ENCODE peak calls at places on chromosome 18, in eight cellular contexts. One of them, this sample, is unnamed.

GRCh38 chr18:11146238-11146946 is 3.0 kb downstream of the PIEZO2 start:
- DNase-seq in SK-N-SH: no peak
- DNase-seq in SK-N-MC: no peak
- DNase-seq in Panc1: no peak
- DNase-seq in sigmoid colon: no peak
- DNase-seq in stomach: no peak
- DNase-seq in GM12891: no peak
- DNase-seq in GM23338: peak
- DNase-seq in this sample: no peak

GRCh38 chr18:23422751-23423418 is 30.2 kb upstream of the RIOK3 start:
- DNase-seq in Panc1: no peak
- DNase-seq in SK-N-SH: peak
- DNase-seq in stomach: peak
- DNase-seq in GM23338: no peak
- DNase-seq in SK-N-MC: no peak
- DNase-seq in GM12891: no peak
- DNase-seq in sigmoid colon: no peak
- DNase-seq in this sample: peak

GRCh38 chr18:55381277-55381676 is 206.7 kb downstream of the TCF4 start:
- DNase-seq in Panc1: no peak
- DNase-seq in SK-N-MC: no peak
- DNase-seq in GM12891: no peak
- DNase-seq in sigmoid colon: no peak
- DNase-seq in stomach: no peak
- DNase-seq in SK-N-SH: no peak
- DNase-seq in GM23338: no peak
- DNase-seq in this sample: no peak

GRCh38 chr18:7452331-7452730 is 114.8 kb upstream of the PTPRM start:
- DNase-seq in GM12891: peak
- DNase-seq in SK-N-MC: no peak
- DNase-seq in SK-N-SH: peak
- DNase-seq in GM23338: peak
- DNase-seq in Panc1: no peak
- DNase-seq in stomach: no peak
- DNase-seq in sigmoid colon: no peak
- DNase-seq in this sample: no peak

GRCh38 chr18:75088622-75089211 is 120.2 kb downstream of the PTGR3 start:
- DNase-seq in sigmoid colon: no peak
- DNase-seq in SK-N-MC: no peak
- DNase-seq in GM23338: no peak
- DNase-seq in GM12891: no peak
- DNase-seq in SK-N-SH: no peak
- DNase-seq in Panc1: no peak
- DNase-seq in stomach: no peak
- DNase-seq in this sample: no peak

GRCh38 chr18:394276-394996 is 106.1 kb downstream of the COLEC12 start:
- DNase-seq in GM23338: no peak
- DNase-seq in Panc1: no peak
- DNase-seq in sigmoid colon: no peak
- DNase-seq in GM12891: no peak
- DNase-seq in SK-N-SH: no peak
- DNase-seq in stomach: no peak
- DNase-seq in SK-N-MC: no peak
- DNase-seq in this sample: no peak

GRCh38 chr18:78898066-78898465 is 81.6 kb upstream of the SALL3 start:
- DNase-seq in Panc1: no peak
- DNase-seq in GM12891: no peak
- DNase-seq in SK-N-MC: no peak
- DNase-seq in stomach: no peak
- DNase-seq in GM23338: no peak
- DNase-seq in sigmoid colon: no peak
- DNase-seq in SK-N-SH: no peak
- DNase-seq in this sample: no peak

GRCh38 chr18:5417342-5417741 is 121.8 kb upstream of the ZBTB14 start:
- DNase-seq in GM12891: no peak
- DNase-seq in SK-N-MC: no peak
- DNase-seq in Panc1: no peak
- DNase-seq in sigmoid colon: no peak
- DNase-seq in stomach: no peak
- DNase-seq in SK-N-SH: no peak
- DNase-seq in GM23338: no peak
- DNase-seq in this sample: no peak

DNA sequence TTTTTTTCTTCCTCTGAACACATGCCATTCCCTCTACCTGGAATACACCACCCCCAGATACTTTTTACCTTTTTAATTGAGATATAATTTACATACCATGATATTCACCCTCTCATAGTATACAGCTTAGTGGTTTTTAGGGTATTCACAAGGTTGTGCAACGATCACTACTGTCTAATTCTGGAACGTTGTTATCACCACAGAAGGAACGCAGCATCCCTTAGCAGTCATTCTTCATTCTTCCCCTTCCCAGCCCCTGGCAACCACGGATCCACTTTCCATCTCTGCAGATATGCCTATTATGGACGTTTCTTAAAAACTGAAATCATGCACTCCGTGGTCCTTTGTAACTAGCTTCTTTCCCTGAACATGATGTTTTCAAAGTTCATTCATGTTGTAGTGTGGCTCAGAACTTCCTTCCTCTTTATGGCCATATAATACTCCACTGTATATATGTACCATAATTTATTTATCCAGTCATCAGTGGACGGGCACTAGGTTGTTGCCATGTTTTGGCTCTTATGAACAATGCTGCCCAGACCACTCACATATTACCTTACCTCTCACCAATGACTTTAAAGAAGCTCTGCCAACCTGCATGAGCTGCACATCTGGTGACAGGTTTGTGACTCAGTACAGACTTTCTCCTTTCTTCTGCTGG is 168.9 kb downstream of the CTIF start:
- DNase-seq in GM12891: no peak
- DNase-seq in SK-N-MC: no peak
- DNase-seq in GM23338: no peak
- DNase-seq in SK-N-SH: no peak
- DNase-seq in stomach: no peak
- DNase-seq in sigmoid colon: no peak
- DNase-seq in Panc1: no peak
- DNase-seq in this sample: no peak
- TF ChIP-seq POLR2AphosphoS5 in GM12891: no peak
- TF ChIP-seq POLR2AphosphoS5 in SK-N-MC: no peak
- TF ChIP-seq POLR2AphosphoS5 in GM23338: no peak
- TF ChIP-seq POLR2AphosphoS5 in SK-N-SH: no peak
- TF ChIP-seq POLR2AphosphoS5 in stomach: no peak
- TF ChIP-seq POLR2AphosphoS5 in sigmoid colon: no peak
- TF ChIP-seq POLR2AphosphoS5 in Panc1: no peak
- TF ChIP-seq POLR2AphosphoS5 in this sample: no peak

DNA sequence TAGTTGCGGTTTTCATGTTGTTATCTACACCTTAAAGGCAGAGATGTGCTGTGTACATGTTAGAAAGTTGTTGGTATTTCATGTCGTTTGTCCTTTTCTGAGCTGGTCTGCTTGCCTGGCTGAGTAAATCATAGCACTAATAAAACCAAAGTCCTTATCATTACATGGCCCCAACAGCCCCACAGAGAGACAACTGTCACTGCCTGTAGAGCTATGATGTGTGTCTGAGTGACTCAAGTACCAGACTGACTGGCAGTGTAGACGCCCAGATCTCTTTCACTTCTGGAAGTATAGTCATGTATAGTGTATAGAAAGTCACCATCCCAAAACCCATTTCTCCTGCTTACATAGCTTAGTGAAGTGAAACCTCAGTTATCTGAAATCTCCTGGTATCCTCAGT is 4.3 kb downstream of the SOCS6 start:
- DNase-seq in SK-N-SH: no peak
- DNase-seq in Panc1: no peak
- DNase-seq in GM12891: no peak
- DNase-seq in stomach: no peak
- DNase-seq in sigmoid colon: no peak
- DNase-seq in SK-N-MC: no peak
- DNase-seq in GM23338: no peak
- DNase-seq in this sample: no peak
- TF ChIP-seq POLR2AphosphoS5 in SK-N-SH: no peak
- TF ChIP-seq POLR2AphosphoS5 in Panc1: no peak
- TF ChIP-seq POLR2AphosphoS5 in GM12891: no peak
- TF ChIP-seq POLR2AphosphoS5 in stomach: no peak
- TF ChIP-seq POLR2AphosphoS5 in sigmoid colon: no peak
- TF ChIP-seq POLR2AphosphoS5 in SK-N-MC: no peak
- TF ChIP-seq POLR2AphosphoS5 in GM23338: no peak
- TF ChIP-seq POLR2AphosphoS5 in this sample: no peak

GRCh38 chr18:34976534-34976898 is 64.7 kb upstream of the MAPRE2 start:
- DNase-seq in GM23338: no peak
- DNase-seq in GM12891: no peak
- DNase-seq in SK-N-SH: no peak
- DNase-seq in sigmoid colon: no peak
- DNase-seq in stomach: no peak
- DNase-seq in Panc1: no peak
- DNase-seq in SK-N-MC: no peak
- DNase-seq in this sample: no peak

GRCh38 chr18:34976084-34976483 is 65.1 kb upstream of the MAPRE2 start:
- DNase-seq in stomach: no peak
- DNase-seq in sigmoid colon: peak
- DNase-seq in SK-N-MC: no peak
- DNase-seq in Panc1: no peak
- DNase-seq in SK-N-SH: no peak
- DNase-seq in GM12891: no peak
- DNase-seq in GM23338: no peak
- DNase-seq in this sample: no peak

GRCh38 chr18:34978533-34978893 is 62.7 kb upstream of the MAPRE2 start:
- DNase-seq in stomach: no peak
- DNase-seq in GM12891: no peak
- DNase-seq in SK-N-MC: no peak
- DNase-seq in sigmoid colon: no peak
- DNase-seq in GM23338: no peak
- DNase-seq in Panc1: no peak
- DNase-seq in SK-N-SH: no peak
- DNase-seq in this sample: no peak

GRCh38 chr18:34977787-34978532 is 63.3 kb upstream of the MAPRE2 start:
- DNase-seq in GM23338: peak
- DNase-seq in sigmoid colon: peak
- DNase-seq in SK-N-SH: peak
- DNase-seq in stomach: peak
- DNase-seq in GM12891: peak
- DNase-seq in SK-N-MC: no peak
- DNase-seq in Panc1: no peak
- DNase-seq in this sample: peak

DNA sequence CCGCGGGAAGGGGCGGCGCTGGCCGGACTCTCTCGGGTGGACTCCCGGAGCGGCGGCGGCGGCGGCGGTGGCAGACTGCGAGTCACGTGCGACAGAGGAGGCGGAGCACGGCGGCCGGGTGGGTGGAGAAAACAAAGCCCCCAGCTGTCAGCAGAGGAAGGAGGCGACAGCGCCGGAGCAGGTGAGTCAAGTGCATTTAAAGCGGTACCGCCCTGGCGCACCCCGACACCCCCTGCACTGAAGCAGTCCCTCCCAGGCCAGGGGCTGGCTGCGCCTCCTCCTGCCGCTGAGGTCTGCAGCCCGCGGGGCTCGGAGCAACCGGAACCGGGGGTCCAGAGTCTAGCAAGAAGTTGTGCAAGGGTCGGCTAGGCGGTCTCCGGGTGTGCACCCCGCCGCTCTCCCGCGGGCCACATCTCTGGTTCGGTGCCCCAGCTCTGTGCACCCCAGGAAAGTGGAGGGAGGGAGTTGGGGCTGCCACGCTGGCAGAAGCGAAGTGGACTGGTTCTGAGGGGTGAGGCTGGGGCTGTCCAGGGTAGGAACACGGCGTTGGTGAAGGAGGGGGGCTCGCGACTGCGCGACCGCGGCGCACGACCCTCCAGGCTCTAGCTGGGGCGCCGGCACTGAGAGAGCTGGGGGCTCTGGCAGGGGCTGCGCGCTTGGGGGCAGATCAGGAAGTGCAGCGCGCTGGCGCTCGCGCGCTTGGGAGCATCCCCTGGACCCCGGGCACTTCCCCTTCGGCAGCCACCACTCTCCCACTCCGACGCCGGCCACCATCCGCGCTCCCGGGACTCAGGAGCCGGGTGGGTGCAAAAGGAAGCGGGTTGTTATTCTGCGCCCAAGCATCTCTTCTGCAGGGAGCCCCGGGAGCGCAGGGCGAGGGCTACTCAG is 64.1 kb upstream of the MAPRE2 start:
- DNase-seq in GM12891: peak
- DNase-seq in SK-N-MC: no peak
- DNase-seq in SK-N-SH: peak
- DNase-seq in sigmoid colon: peak
- DNase-seq in GM23338: peak
- DNase-seq in stomach: peak
- DNase-seq in Panc1: no peak
- DNase-seq in this sample: peak
- TF ChIP-seq POLR2AphosphoS5 in GM12891: no peak
- TF ChIP-seq POLR2AphosphoS5 in SK-N-MC: no peak
- TF ChIP-seq POLR2AphosphoS5 in SK-N-SH: no peak
- TF ChIP-seq POLR2AphosphoS5 in sigmoid colon: no peak
- TF ChIP-seq POLR2AphosphoS5 in GM23338: no peak
- TF ChIP-seq POLR2AphosphoS5 in stomach: no peak
- TF ChIP-seq POLR2AphosphoS5 in Panc1: no peak
- TF ChIP-seq POLR2AphosphoS5 in this sample: no peak

GRCh38 chr18:3626927-3627240 is 176.9 kb downstream of the TGIF1 start:
- DNase-seq in SK-N-MC: no peak
- DNase-seq in GM23338: no peak
- DNase-seq in Panc1: no peak
- DNase-seq in GM12891: no peak
- DNase-seq in stomach: no peak
- DNase-seq in sigmoid colon: no peak
- DNase-seq in SK-N-SH: no peak
- DNase-seq in this sample: no peak

GRCh38 chr18:3624818-3625716 is 175.1 kb downstream of the TGIF1 start:
- DNase-seq in GM23338: peak
- DNase-seq in SK-N-SH: no peak
- DNase-seq in stomach: peak
- DNase-seq in sigmoid colon: peak
- DNase-seq in SK-N-MC: no peak
- DNase-seq in Panc1: no peak
- DNase-seq in GM12891: no peak
- DNase-seq in this sample: no peak

GRCh38 chr18:3623769-3624545 is 174.0 kb downstream of the TGIF1 start:
- DNase-seq in SK-N-MC: no peak
- DNase-seq in sigmoid colon: peak
- DNase-seq in stomach: peak
- DNase-seq in Panc1: peak
- DNase-seq in GM12891: no peak
- DNase-seq in SK-N-SH: peak
- DNase-seq in GM23338: peak
- DNase-seq in this sample: no peak

GRCh38 chr18:3624546-3624817 is 174.5 kb downstream of the TGIF1 start:
- DNase-seq in Panc1: no peak
- DNase-seq in GM12891: no peak
- DNase-seq in stomach: no peak
- DNase-seq in SK-N-MC: no peak
- DNase-seq in SK-N-SH: no peak
- DNase-seq in GM23338: no peak
- DNase-seq in sigmoid colon: no peak
- DNase-seq in this sample: no peak

DNA sequence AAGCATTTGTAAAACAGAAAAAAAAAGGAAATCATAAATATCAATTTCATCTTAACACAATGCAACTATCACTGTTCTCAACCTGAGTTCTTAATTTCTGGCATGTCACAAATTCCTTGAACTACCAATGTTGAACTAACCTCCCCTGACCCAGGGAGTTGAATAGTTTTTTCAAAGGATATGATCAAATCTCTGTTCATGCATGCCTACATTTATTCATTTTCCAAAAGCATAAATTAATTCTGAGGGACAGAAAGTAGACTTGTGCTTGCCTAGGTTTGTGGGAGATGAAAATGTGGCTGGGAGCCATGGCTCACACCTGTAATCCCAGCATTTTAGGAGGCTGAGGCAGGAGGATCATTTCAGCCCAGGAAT is 175.7 kb downstream of the TGIF1 start:
- DNase-seq in SK-N-MC: no peak
- DNase-seq in sigmoid colon: no peak
- DNase-seq in Panc1: no peak
- DNase-seq in GM12891: no peak
- DNase-seq in stomach: no peak
- DNase-seq in SK-N-SH: no peak
- DNase-seq in GM23338: no peak
- DNase-seq in this sample: no peak
- TF ChIP-seq POLR2AphosphoS5 in SK-N-MC: no peak
- TF ChIP-seq POLR2AphosphoS5 in sigmoid colon: no peak
- TF ChIP-seq POLR2AphosphoS5 in Panc1: no peak
- TF ChIP-seq POLR2AphosphoS5 in GM12891: no peak
- TF ChIP-seq POLR2AphosphoS5 in stomach: no peak
- TF ChIP-seq POLR2AphosphoS5 in SK-N-SH: no peak
- TF ChIP-seq POLR2AphosphoS5 in GM23338: no peak
- TF ChIP-seq POLR2AphosphoS5 in this sample: no peak